ENCODE peak calls at places on chromosomes 7 and 10, in seven cellular contexts. One of them, this sample, is unnamed. For H3K4me1, the result is how much of the 10 kb centered on the place peaks cover.

GRCh38 chr7:83677180-83677866 is 28.4 kb upstream of the SEMA3E start:
- DNase-seq in right cardiac atrium: no peak
- DNase-seq in left ventricle myocardium inferior: no peak
- DNase-seq in CD4-positive, CD25-positive, alpha-beta regulatory T cell: no peak
- DNase-seq in fibroblast of lung: peak
- DNase-seq in OCI-LY7: no peak
- DNase-seq in colonic mucosa: peak
- DNase-seq in this sample: peak

GRCh38 chr10:14782691-14783363 is 8.1 kb upstream of the FAM107B start:
- DNase-seq in OCI-LY7: no peak
- DNase-seq in colonic mucosa: peak
- DNase-seq in left ventricle myocardium inferior: no peak
- DNase-seq in fibroblast of lung: peak
- DNase-seq in CD4-positive, CD25-positive, alpha-beta regulatory T cell: no peak
- DNase-seq in right cardiac atrium: no peak
- DNase-seq in this sample: no peak

GRCh38 chr10:87545783-87546182 is 41.1 kb downstream of the MINPP1 start:
- DNase-seq in left ventricle myocardium inferior: no peak
- DNase-seq in fibroblast of lung: no peak
- DNase-seq in OCI-LY7: no peak
- DNase-seq in right cardiac atrium: no peak
- DNase-seq in colonic mucosa: no peak
- DNase-seq in CD4-positive, CD25-positive, alpha-beta regulatory T cell: no peak
- DNase-seq in this sample: no peak

GRCh38 chr10:101895781-101896180 is 52.2 kb upstream of the KCNIP2 start:
- DNase-seq in left ventricle myocardium inferior: no peak
- DNase-seq in OCI-LY7: no peak
- DNase-seq in fibroblast of lung: no peak
- DNase-seq in right cardiac atrium: no peak
- DNase-seq in CD4-positive, CD25-positive, alpha-beta regulatory T cell: no peak
- DNase-seq in colonic mucosa: no peak
- DNase-seq in this sample: no peak

GRCh38 chr10:44369296-44369695 is 15.6 kb downstream of the CXCL12 start:
- DNase-seq in colonic mucosa: no peak
- DNase-seq in right cardiac atrium: no peak
- DNase-seq in fibroblast of lung: peak
- DNase-seq in CD4-positive, CD25-positive, alpha-beta regulatory T cell: no peak
- DNase-seq in OCI-LY7: no peak
- DNase-seq in left ventricle myocardium inferior: no peak
- DNase-seq in this sample: no peak

GRCh38 chr7:12770227-12770975 is 83.0 kb downstream of the ARL4A start:
- DNase-seq in colonic mucosa: peak
- DNase-seq in left ventricle myocardium inferior: peak
- DNase-seq in OCI-LY7: no peak
- DNase-seq in CD4-positive, CD25-positive, alpha-beta regulatory T cell: no peak
- DNase-seq in fibroblast of lung: peak
- DNase-seq in right cardiac atrium: peak
- DNase-seq in this sample: peak

GRCh38 chr7:29918850-29919249 is 70.8 kb downstream of the SCRN1 start:
- DNase-seq in fibroblast of lung: no peak
- DNase-seq in CD4-positive, CD25-positive, alpha-beta regulatory T cell: no peak
- DNase-seq in left ventricle myocardium inferior: no peak
- DNase-seq in right cardiac atrium: no peak
- DNase-seq in OCI-LY7: no peak
- DNase-seq in colonic mucosa: no peak
- DNase-seq in this sample: no peak

GRCh38 chr7:27345964-27346363 is 103.4 kb downstream of the EVX1 start:
- DNase-seq in left ventricle myocardium inferior: no peak
- DNase-seq in CD4-positive, CD25-positive, alpha-beta regulatory T cell: no peak
- DNase-seq in right cardiac atrium: no peak
- DNase-seq in OCI-LY7: no peak
- DNase-seq in fibroblast of lung: no peak
- DNase-seq in colonic mucosa: no peak
- DNase-seq in this sample: no peak

GRCh38 chr10:117138838-117139580 is 939 bp upstream of the VAX1 start:
- DNase-seq in CD4-positive, CD25-positive, alpha-beta regulatory T cell: no peak
- DNase-seq in colonic mucosa: no peak
- DNase-seq in fibroblast of lung: no peak
- DNase-seq in left ventricle myocardium inferior: no peak
- DNase-seq in right cardiac atrium: no peak
- DNase-seq in OCI-LY7: no peak
- DNase-seq in this sample: no peak

GRCh38 chr10:119199231-119199992 is 8.0 kb upstream of the GRK5 start:
- DNase-seq in fibroblast of lung: peak
- DNase-seq in left ventricle myocardium inferior: peak
- DNase-seq in CD4-positive, CD25-positive, alpha-beta regulatory T cell: peak
- DNase-seq in colonic mucosa: peak
- DNase-seq in OCI-LY7: peak
- DNase-seq in right cardiac atrium: peak
- DNase-seq in this sample: peak
- H3K27ac ChIP-seq in fibroblast of lung: no peak
- H3K27ac ChIP-seq in left ventricle myocardium inferior: no peak
- H3K27ac ChIP-seq in CD4-positive, CD25-positive, alpha-beta regulatory T cell: no peak
- H3K27ac ChIP-seq in colonic mucosa: no peak
- H3K27ac ChIP-seq in OCI-LY7: no peak
- H3K27ac ChIP-seq in right cardiac atrium: no peak
- H3K27ac ChIP-seq in this sample: no peak

GRCh38 chr7:102447311-102447710 is 13.9 kb downstream of the ORAI2 start:
- DNase-seq in right cardiac atrium: peak
- DNase-seq in CD4-positive, CD25-positive, alpha-beta regulatory T cell: no peak
- DNase-seq in fibroblast of lung: no peak
- DNase-seq in left ventricle myocardium inferior: no peak
- DNase-seq in OCI-LY7: no peak
- DNase-seq in colonic mucosa: no peak
- DNase-seq in this sample: no peak

GRCh38 chr7:102446387-102447156 is 13.2 kb downstream of the ORAI2 start:
- DNase-seq in OCI-LY7: peak
- DNase-seq in left ventricle myocardium inferior: no peak
- DNase-seq in right cardiac atrium: peak
- DNase-seq in colonic mucosa: no peak
- DNase-seq in CD4-positive, CD25-positive, alpha-beta regulatory T cell: no peak
- DNase-seq in fibroblast of lung: no peak
- DNase-seq in this sample: no peak

GRCh38 chr7:102450242-102450641 is 14.4 kb downstream of the ALKBH4 start:
- DNase-seq in colonic mucosa: no peak
- DNase-seq in fibroblast of lung: no peak
- DNase-seq in CD4-positive, CD25-positive, alpha-beta regulatory T cell: peak
- DNase-seq in left ventricle myocardium inferior: no peak
- DNase-seq in OCI-LY7: peak
- DNase-seq in right cardiac atrium: peak
- DNase-seq in this sample: no peak

GRCh38 chr7:102451371-102452054 is 13.2 kb downstream of the ALKBH4 start:
- DNase-seq in right cardiac atrium: peak
- DNase-seq in CD4-positive, CD25-positive, alpha-beta regulatory T cell: no peak
- DNase-seq in fibroblast of lung: peak
- DNase-seq in colonic mucosa: no peak
- DNase-seq in left ventricle myocardium inferior: no peak
- DNase-seq in OCI-LY7: peak
- DNase-seq in this sample: peak

GRCh38 chr7:102449136-102449535 is 15.5 kb downstream of the ALKBH4 start:
- DNase-seq in right cardiac atrium: no peak
- DNase-seq in left ventricle myocardium inferior: no peak
- DNase-seq in fibroblast of lung: no peak
- DNase-seq in colonic mucosa: no peak
- DNase-seq in OCI-LY7: no peak
- DNase-seq in CD4-positive, CD25-positive, alpha-beta regulatory T cell: no peak
- DNase-seq in this sample: no peak
- H3K4me1 ChIP-seq in right cardiac atrium: under half
- H3K4me1 ChIP-seq in left ventricle myocardium inferior: under half
- H3K4me1 ChIP-seq in fibroblast of lung: under half
- H3K4me1 ChIP-seq in colonic mucosa: under half
- H3K4me1 ChIP-seq in OCI-LY7: half or more
- H3K4me1 ChIP-seq in CD4-positive, CD25-positive, alpha-beta regulatory T cell: under half
- H3K4me1 ChIP-seq in this sample: under half

GRCh38 chr7:153473189-153473588 is 579.0 kb upstream of the DPP6 start:
- DNase-seq in fibroblast of lung: no peak
- DNase-seq in colonic mucosa: no peak
- DNase-seq in OCI-LY7: no peak
- DNase-seq in CD4-positive, CD25-positive, alpha-beta regulatory T cell: no peak
- DNase-seq in right cardiac atrium: no peak
- DNase-seq in left ventricle myocardium inferior: no peak
- DNase-seq in this sample: peak
- H3K27ac ChIP-seq in fibroblast of lung: no peak
- H3K27ac ChIP-seq in colonic mucosa: no peak
- H3K27ac ChIP-seq in OCI-LY7: no peak
- H3K27ac ChIP-seq in CD4-positive, CD25-positive, alpha-beta regulatory T cell: no peak
- H3K27ac ChIP-seq in right cardiac atrium: peak
- H3K27ac ChIP-seq in left ventricle myocardium inferior: peak
- H3K27ac ChIP-seq in this sample: no peak

GRCh38 chr7:152081088-152081487 is 55.6 kb downstream of the GALNT11 start:
- DNase-seq in left ventricle myocardium inferior: no peak
- DNase-seq in right cardiac atrium: no peak
- DNase-seq in CD4-positive, CD25-positive, alpha-beta regulatory T cell: no peak
- DNase-seq in colonic mucosa: no peak
- DNase-seq in fibroblast of lung: no peak
- DNase-seq in OCI-LY7: no peak
- DNase-seq in this sample: no peak

GRCh38 chr7:152089183-152089582 is 63.7 kb downstream of the GALNT11 start:
- DNase-seq in CD4-positive, CD25-positive, alpha-beta regulatory T cell: no peak
- DNase-seq in left ventricle myocardium inferior: no peak
- DNase-seq in right cardiac atrium: no peak
- DNase-seq in colonic mucosa: no peak
- DNase-seq in fibroblast of lung: no peak
- DNase-seq in OCI-LY7: no peak
- DNase-seq in this sample: no peak

GRCh38 chr7:152090739-152091138 is 65.3 kb downstream of the GALNT11 start:
- DNase-seq in left ventricle myocardium inferior: no peak
- DNase-seq in right cardiac atrium: no peak
- DNase-seq in CD4-positive, CD25-positive, alpha-beta regulatory T cell: no peak
- DNase-seq in OCI-LY7: no peak
- DNase-seq in colonic mucosa: no peak
- DNase-seq in fibroblast of lung: no peak
- DNase-seq in this sample: no peak

GRCh38 chr7:152086513-152086912 is 61.0 kb downstream of the GALNT11 start:
- DNase-seq in fibroblast of lung: no peak
- DNase-seq in right cardiac atrium: no peak
- DNase-seq in left ventricle myocardium inferior: no peak
- DNase-seq in colonic mucosa: no peak
- DNase-seq in CD4-positive, CD25-positive, alpha-beta regulatory T cell: no peak
- DNase-seq in OCI-LY7: no peak
- DNase-seq in this sample: peak

DNA sequence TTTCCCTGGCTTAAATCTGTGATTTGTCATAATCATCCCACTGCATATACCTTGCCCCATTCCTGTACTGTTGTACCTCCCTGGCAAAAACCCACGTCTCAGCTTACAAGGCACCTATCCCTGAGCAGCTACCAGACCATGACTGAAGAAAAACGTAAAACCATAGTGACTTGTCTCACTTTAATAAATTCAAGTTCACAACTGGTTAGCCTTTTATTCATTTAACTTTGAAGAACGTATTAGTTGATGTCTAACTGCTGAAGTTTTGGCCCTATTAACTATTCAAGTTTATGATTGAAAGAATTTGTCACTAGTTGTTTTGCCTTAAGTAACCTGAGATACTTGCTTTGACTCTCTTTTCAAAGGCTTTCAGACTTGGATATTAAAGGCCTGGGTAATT is 59.6 kb downstream of the GALNT11 start:
- DNase-seq in left ventricle myocardium inferior: no peak
- DNase-seq in right cardiac atrium: no peak
- DNase-seq in CD4-positive, CD25-positive, alpha-beta regulatory T cell: no peak
- DNase-seq in OCI-LY7: no peak
- DNase-seq in fibroblast of lung: no peak
- DNase-seq in colonic mucosa: no peak
- DNase-seq in this sample: no peak
- H3K4me1 ChIP-seq in left ventricle myocardium inferior: under half
- H3K4me1 ChIP-seq in right cardiac atrium: under half
- H3K4me1 ChIP-seq in CD4-positive, CD25-positive, alpha-beta regulatory T cell: under half
- H3K4me1 ChIP-seq in OCI-LY7: under half
- H3K4me1 ChIP-seq in fibroblast of lung: under half
- H3K4me1 ChIP-seq in colonic mucosa: under half
- H3K4me1 ChIP-seq in this sample: under half

GRCh38 chr10:73576890-73577591 is 14.1 kb downstream of the USP54 start:
- DNase-seq in left ventricle myocardium inferior: no peak
- DNase-seq in fibroblast of lung: peak
- DNase-seq in OCI-LY7: no peak
- DNase-seq in colonic mucosa: no peak
- DNase-seq in right cardiac atrium: no peak
- DNase-seq in CD4-positive, CD25-positive, alpha-beta regulatory T cell: no peak
- DNase-seq in this sample: no peak
- H3K27ac ChIP-seq in left ventricle myocardium inferior: peak
- H3K27ac ChIP-seq in fibroblast of lung: no peak
- H3K27ac ChIP-seq in OCI-LY7: no peak
- H3K27ac ChIP-seq in colonic mucosa: peak
- H3K27ac ChIP-seq in right cardiac atrium: no peak
- H3K27ac ChIP-seq in CD4-positive, CD25-positive, alpha-beta regulatory T cell: no peak
- H3K27ac ChIP-seq in this sample: no peak

GRCh38 chr10:91772869-91773268 is 25.4 kb upstream of the TNKS2 start:
- DNase-seq in CD4-positive, CD25-positive, alpha-beta regulatory T cell: no peak
- DNase-seq in right cardiac atrium: no peak
- DNase-seq in OCI-LY7: no peak
- DNase-seq in colonic mucosa: no peak
- DNase-seq in left ventricle myocardium inferior: no peak
- DNase-seq in fibroblast of lung: no peak
- DNase-seq in this sample: no peak

GRCh38 chr10:91778485-91778884 is 19.7 kb upstream of the TNKS2 start:
- DNase-seq in right cardiac atrium: no peak
- DNase-seq in CD4-positive, CD25-positive, alpha-beta regulatory T cell: no peak
- DNase-seq in colonic mucosa: no peak
- DNase-seq in left ventricle myocardium inferior: no peak
- DNase-seq in fibroblast of lung: no peak
- DNase-seq in OCI-LY7: no peak
- DNase-seq in this sample: no peak

GRCh38 chr10:91776266-91776665 is 22.0 kb upstream of the TNKS2 start:
- DNase-seq in right cardiac atrium: no peak
- DNase-seq in fibroblast of lung: no peak
- DNase-seq in CD4-positive, CD25-positive, alpha-beta regulatory T cell: no peak
- DNase-seq in colonic mucosa: no peak
- DNase-seq in OCI-LY7: no peak
- DNase-seq in left ventricle myocardium inferior: no peak
- DNase-seq in this sample: no peak

GRCh38 chr10:91774571-91774970 is 23.7 kb upstream of the TNKS2 start:
- DNase-seq in left ventricle myocardium inferior: no peak
- DNase-seq in fibroblast of lung: no peak
- DNase-seq in CD4-positive, CD25-positive, alpha-beta regulatory T cell: no peak
- DNase-seq in colonic mucosa: no peak
- DNase-seq in OCI-LY7: no peak
- DNase-seq in right cardiac atrium: no peak
- DNase-seq in this sample: no peak

DNA sequence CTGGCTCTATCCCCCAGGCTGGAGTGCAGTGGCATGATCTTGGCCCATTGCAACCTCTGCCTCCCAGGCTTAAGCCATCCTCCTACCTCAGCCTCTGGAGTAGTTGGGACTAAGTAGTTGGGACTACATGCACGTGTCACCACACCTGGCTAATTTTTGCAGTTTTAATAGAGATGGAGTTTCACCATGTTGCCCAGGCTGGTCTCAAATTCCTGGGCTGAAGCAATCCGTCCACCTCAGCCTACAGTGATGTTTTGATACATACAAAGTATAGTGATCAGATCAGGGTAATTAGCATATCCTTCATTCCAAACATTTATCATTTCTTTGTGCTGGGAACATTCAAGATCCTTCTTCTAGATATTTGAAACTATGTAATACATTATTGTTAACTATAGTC is 22.5 kb upstream of the TNKS2 start:
- DNase-seq in right cardiac atrium: no peak
- DNase-seq in colonic mucosa: no peak
- DNase-seq in left ventricle myocardium inferior: no peak
- DNase-seq in fibroblast of lung: no peak
- DNase-seq in OCI-LY7: no peak
- DNase-seq in CD4-positive, CD25-positive, alpha-beta regulatory T cell: no peak
- DNase-seq in this sample: no peak
- H3K4me1 ChIP-seq in right cardiac atrium: under half
- H3K4me1 ChIP-seq in colonic mucosa: under half
- H3K4me1 ChIP-seq in left ventricle myocardium inferior: under half
- H3K4me1 ChIP-seq in fibroblast of lung: under half
- H3K4me1 ChIP-seq in OCI-LY7: under half
- H3K4me1 ChIP-seq in CD4-positive, CD25-positive, alpha-beta regulatory T cell: under half
- H3K4me1 ChIP-seq in this sample: under half

This sample was measured in SJCRH30.